ENCODE peak calls at places on chromosomes 4 and X, in eight cellular contexts. N, A, S, E, M, V, U and R are unnamed samples.

GRCh38 chrX:13721819-13722527 is 12.4 kb downstream of the TRAPPC2 start:
- DNase-seq in N (no peak), A (no peak), S (peak), E (no peak), M (no peak), V (no peak), U (no peak), R (no peak)

GRCh38 chr4:7193040-7193958 is 961 bp downstream of the SORCS2 start:
- DNase-seq in N (no peak), A (peak), S (no peak), E (peak), M (no peak), V (peak), U (no peak), R (peak)

GRCh38 chrX:123731258-123731986 is 1.4 kb downstream of the THOC2 start:
- DNase-seq in N (no peak), A (peak), S (peak), E (no peak), M (no peak), V (peak), U (no peak), R (peak)

GRCh38 chr4:165343353-165344191 is 16.1 kb downstream of the MSMO1 start:
- DNase-seq in N (no peak), A (no peak), S (peak), E (no peak), M (peak), V (no peak), U (peak), R (no peak)

GRCh38 chr4:86497980-86498379 is 96.1 kb upstream of the PTPN13 start:
- DNase-seq in N (peak), A (no peak), S (no peak), E (no peak), M (no peak), V (no peak), U (no peak), R (no peak)

GRCh38 chrX:47358387-47359065 is 11.9 kb upstream of the ZNF157 start:
- DNase-seq in N (no peak), A (no peak), S (no peak), E (no peak), M (no peak), V (no peak), U (no peak), R (no peak)

GRCh38 chr4:55284331-55284730 is 61.7 kb upstream of the SRD5A3 start:
- DNase-seq in N (no peak), A (no peak), S (no peak), E (no peak), M (no peak), V (no peak), U (no peak), R (no peak)

GRCh38 chrX:2628751-2629315 is 62.3 kb upstream of the CD99 start:
- DNase-seq in N (no peak), A (no peak), S (peak), E (no peak), M (no peak), V (no peak), U (peak), R (no peak)

GRCh38 chr4:158856852-158857251 is 88.0 kb downstream of the FNIP2 start:
- DNase-seq in N (no peak), A (no peak), S (peak), E (no peak), M (peak), V (no peak), U (peak), R (peak)

GRCh38 chr4:55549888-55550287 is 3.2 kb upstream of the CLOCK start:
- DNase-seq in N (no peak), A (no peak), S (no peak), E (no peak), M (no peak), V (no peak), U (no peak), R (no peak)

GRCh38 chr4:93764647-93765246 is 63.8 kb upstream of the ATOH1 start:
- DNase-seq in N (peak), A (no peak), S (peak), E (no peak), M (peak), V (peak), U (peak), R (peak)

GRCh38 chr4:10371869-10372471 is 85.3 kb downstream of the ZNF518B start:
- DNase-seq in N (peak), A (no peak), S (no peak), E (peak), M (no peak), V (no peak), U (no peak), R (no peak)

GRCh38 chrX:96837808-96838207 is 45.9 kb upstream of the RPA4 start:
- DNase-seq in N (no peak), A (no peak), S (no peak), E (no peak), M (no peak), V (no peak), U (no peak), R (no peak)

GRCh38 chr4:25500626-25501318 is 123.7 kb downstream of the ANAPC4 start:
- DNase-seq in N (no peak), A (no peak), S (no peak), E (no peak), M (no peak), V (peak), U (no peak), R (peak)

GRCh38 chr4:92121099-92121498 is 182.7 kb upstream of the GRID2 start:
- DNase-seq in N (no peak), A (no peak), S (no peak), E (no peak), M (peak), V (no peak), U (no peak), R (no peak)

GRCh38 chr4:45475490-45475889 is 648.4 kb downstream of the GABRG1 start:
- DNase-seq in N (no peak), A (no peak), S (no peak), E (no peak), M (no peak), V (no peak), U (no peak), R (no peak)

GRCh38 chr4:115219315-115219840 is 106.0 kb upstream of the NDST4 start:
- DNase-seq in N (no peak), A (no peak), S (no peak), E (no peak), M (no peak), V (no peak), U (no peak), R (no peak)

GRCh38 chrX:44733931-44734330 is 109.9 kb upstream of the DUSP21 start:
- DNase-seq in N (no peak), A (no peak), S (no peak), E (no peak), M (no peak), V (no peak), U (no peak), R (no peak)

GRCh38 chr4:78166582-78166981 is 109.5 kb downstream of the FRAS1 start:
- DNase-seq in N (no peak), A (no peak), S (no peak), E (no peak), M (peak), V (no peak), U (no peak), R (no peak)

GRCh38 chr4:161704653-161705052 is 459.1 kb downstream of the FSTL5 start:
- DNase-seq in N (no peak), A (no peak), S (peak), E (no peak), M (no peak), V (peak), U (no peak), R (no peak)

GRCh38 chr4:101345596-101346311 is 1.6 kb downstream of the PPP3CA start:
- DNase-seq in N (peak), A (peak), S (peak), E (peak), M (peak), V (peak), U (peak), R (peak)
- H3K27ac ChIP-seq in N (peak), A (peak), S (no peak), E (no peak), M (no peak), V (no peak), U (peak), R (peak)

DNA sequence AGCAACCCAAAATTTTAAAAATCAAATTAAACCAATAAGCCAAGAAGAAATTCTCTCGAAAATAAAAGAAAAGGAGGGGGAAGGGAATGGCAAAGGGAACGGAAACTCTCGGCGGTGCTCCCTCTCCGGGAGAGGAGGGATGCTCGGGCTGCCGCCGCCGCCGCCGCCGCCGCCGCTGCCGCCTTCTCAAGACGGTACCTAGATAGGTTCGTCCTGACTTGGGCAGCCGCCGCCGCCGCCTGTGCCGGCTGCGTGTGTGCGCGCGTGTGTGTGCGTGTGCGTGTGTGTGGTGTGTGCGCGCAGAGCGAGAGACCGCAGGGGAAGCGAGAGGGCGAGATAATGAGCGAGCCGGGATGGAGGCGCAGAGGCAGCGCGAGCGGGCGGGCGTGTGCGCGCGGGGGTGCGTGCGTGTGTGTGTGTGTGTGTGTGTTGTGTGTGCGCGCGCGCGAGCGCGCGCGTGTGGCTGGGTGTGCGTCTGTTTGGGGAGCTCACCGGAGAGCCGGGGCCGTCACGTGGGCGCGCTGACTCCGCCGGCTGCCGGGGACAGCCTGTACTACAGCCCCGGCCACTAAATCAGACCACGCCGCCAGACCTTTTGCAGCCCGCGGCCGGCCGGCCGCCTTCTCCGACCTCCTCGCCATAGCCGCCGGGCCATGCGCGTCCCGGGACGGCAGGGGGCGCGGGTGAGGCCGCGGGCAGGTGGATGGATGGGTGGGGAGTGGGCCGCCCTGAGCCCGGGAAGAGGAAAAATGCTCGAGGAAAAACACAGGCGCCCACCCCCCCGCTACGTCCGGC is 111.6 kb downstream of the DHX15 start:
- DNase-seq in N (peak), A (peak), S (peak), E (peak), M (peak), V (peak), U (peak), R (peak)
- H3K27ac ChIP-seq in N (no peak), A (peak), S (no peak), E (no peak), M (peak), V (peak), U (no peak), R (no peak)

GRCh38 chr4:125316391-125316780 is 1.6 kb downstream of the FAT4 start:
- DNase-seq in N (peak), A (peak), S (no peak), E (peak), M (no peak), V (peak), U (no peak), R (peak)

GRCh38 chr4:125314676-125315570 is at the start of gene FAT4:
- DNase-seq in N (peak), A (peak), S (no peak), E (peak), M (peak), V (peak), U (peak), R (peak)

GRCh38 chr4:125316781-125317525 is 2.2 kb downstream of the FAT4 start:
- DNase-seq in N (peak), A (peak), S (no peak), E (peak), M (no peak), V (peak), U (no peak), R (peak)

GRCh38 chr4:125313989-125314602 is 659 bp upstream of the FAT4 start:
- DNase-seq in N (no peak), A (no peak), S (no peak), E (no peak), M (no peak), V (peak), U (peak), R (no peak)

GRCh38 chr4:125315571-125316390 is 1.0 kb downstream of the FAT4 start:
- DNase-seq in N (peak), A (peak), S (no peak), E (peak), M (peak), V (peak), U (peak), R (peak)
- H3K27ac ChIP-seq in N (no peak), A (peak), S (no peak), E (no peak), M (no peak), V (no peak), U (peak), R (peak)

GRCh38 chr4:58749206-58749605 is 1639.0 kb upstream of the IGFBP7 start:
- DNase-seq in N (no peak), A (no peak), S (no peak), E (no peak), M (no peak), V (no peak), U (peak), R (no peak)
- H3K27ac ChIP-seq in N (no peak), A (no peak), S (no peak), E (no peak), M (no peak), V (no peak), U (no peak), R (no peak)

GRCh38 chrX:131831185-131831520 is 191.9 kb upstream of the STK26 start:
- DNase-seq in N (no peak), A (no peak), S (no peak), E (no peak), M (no peak), V (no peak), U (no peak), R (no peak)
- H3K27ac ChIP-seq in N (no peak), A (peak), S (no peak), E (peak), M (peak), V (peak), U (peak), R (no peak)

DNA sequence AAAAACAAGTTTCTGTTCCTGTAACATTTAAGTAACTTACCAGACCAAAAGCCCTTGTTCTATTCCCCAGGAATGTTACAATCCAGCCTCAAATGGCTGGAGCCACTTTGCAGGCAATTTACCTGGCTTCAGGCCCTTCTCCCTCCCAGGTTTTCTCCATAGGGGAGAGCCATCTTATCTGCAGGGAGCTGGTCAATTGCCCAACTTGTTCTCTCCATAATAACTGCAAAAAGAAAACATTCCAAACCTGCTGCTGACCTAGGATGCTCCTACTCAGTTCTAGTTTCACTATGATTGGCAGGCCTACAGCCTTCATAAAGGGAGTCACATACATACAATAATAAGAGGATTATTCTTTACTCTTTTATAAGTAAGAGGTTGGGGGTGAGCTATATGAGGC is 670.7 kb downstream of the PCDH7 start:
- DNase-seq in N (no peak), A (no peak), S (no peak), E (no peak), M (no peak), V (no peak), U (no peak), R (no peak)
- H3K27ac ChIP-seq in N (no peak), A (no peak), S (no peak), E (no peak), M (no peak), V (no peak), U (no peak), R (no peak)

GRCh38 chr4:69524708-69525107 is 29.0 kb upstream of the UGT2B4 start:
- DNase-seq in N (no peak), A (no peak), S (no peak), E (no peak), M (no peak), V (no peak), U (no peak), R (no peak)
- H3K27ac ChIP-seq in N (no peak), A (no peak), S (no peak), E (no peak), M (no peak), V (no peak), U (no peak), R (no peak)

GRCh38 chr4:139934336-139934735 is 219.6 kb downstream of the MAML3 start:
- DNase-seq in N (peak), A (no peak), S (no peak), E (no peak), M (no peak), V (peak), U (no peak), R (peak)
- H3K27ac ChIP-seq in N (no peak), A (no peak), S (no peak), E (no peak), M (no peak), V (peak), U (no peak), R (peak)

DNA sequence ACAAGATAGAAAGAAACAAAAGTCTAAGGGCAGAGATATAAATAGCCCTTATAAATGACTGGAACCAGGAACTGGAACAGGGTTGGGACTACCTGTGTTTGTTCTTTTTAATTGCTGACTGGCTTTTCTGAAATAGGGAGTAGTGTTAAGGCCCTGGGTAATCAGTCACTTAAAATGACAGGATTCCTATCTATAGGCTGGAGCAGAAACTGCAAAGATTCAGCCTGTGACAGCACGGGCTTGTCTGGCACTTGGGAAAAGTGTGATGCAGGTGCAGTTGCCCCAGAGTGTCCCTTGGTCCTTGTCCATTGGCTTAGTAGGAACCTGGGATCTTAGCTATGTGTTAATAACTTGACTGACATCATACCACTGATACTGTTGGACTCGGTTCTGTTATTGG is 14.7 kb upstream of the PLAC8 start:
- DNase-seq in N (no peak), A (no peak), S (no peak), E (no peak), M (no peak), V (no peak), U (no peak), R (no peak)
- H3K27ac ChIP-seq in N (no peak), A (no peak), S (no peak), E (no peak), M (no peak), V (no peak), U (no peak), R (no peak)